ENCODE peak calls at places on chromosomes 6 and 20, in ten cellular contexts. One of them, this sample, is unnamed.

GRCh38 chr6:89048286-89048923 is 32.1 kb upstream of the PNRC1 start:
- DNase-seq in kidney tubule cell: no peak
- DNase-seq in IMR-90: no peak
- DNase-seq in prostate gland: no peak
- DNase-seq in activated CD4-positive, alpha-beta T cell treated with anti-CD3 and anti-CD28 coated beads, Interleukin-2, amount 50 U/mL, for 48 hours: no peak
- DNase-seq in lung: no peak
- DNase-seq in astrocyte of the hippocampus: no peak
- DNase-seq in GM04504: no peak
- DNase-seq in adipocyte: no peak
- DNase-seq in Right ventricle myocardium superior: no peak
- DNase-seq in this sample: no peak

GRCh38 chr20:62344782-62345181 is 22.3 kb downstream of the LAMA5 start:
- DNase-seq in lung: no peak
- DNase-seq in GM04504: no peak
- DNase-seq in activated CD4-positive, alpha-beta T cell treated with anti-CD3 and anti-CD28 coated beads, Interleukin-2, amount 50 U/mL, for 48 hours: no peak
- DNase-seq in astrocyte of the hippocampus: no peak
- DNase-seq in Right ventricle myocardium superior: peak
- DNase-seq in IMR-90: peak
- DNase-seq in kidney tubule cell: no peak
- DNase-seq in adipocyte: no peak
- DNase-seq in prostate gland: no peak
- DNase-seq in this sample: no peak

GRCh38 chr20:1353956-1354355 is 25.0 kb upstream of the SDCBP2 start:
- DNase-seq in adipocyte: no peak
- DNase-seq in Right ventricle myocardium superior: no peak
- DNase-seq in IMR-90: no peak
- DNase-seq in GM04504: no peak
- DNase-seq in prostate gland: no peak
- DNase-seq in lung: no peak
- DNase-seq in activated CD4-positive, alpha-beta T cell treated with anti-CD3 and anti-CD28 coated beads, Interleukin-2, amount 50 U/mL, for 48 hours: no peak
- DNase-seq in kidney tubule cell: no peak
- DNase-seq in astrocyte of the hippocampus: no peak
- DNase-seq in this sample: no peak

GRCh38 chr6:49856282-49856681 is 10.1 kb downstream of the CRISP1 start:
- DNase-seq in adipocyte: no peak
- DNase-seq in lung: no peak
- DNase-seq in astrocyte of the hippocampus: no peak
- DNase-seq in Right ventricle myocardium superior: no peak
- DNase-seq in kidney tubule cell: no peak
- DNase-seq in prostate gland: no peak
- DNase-seq in GM04504: no peak
- DNase-seq in IMR-90: no peak
- DNase-seq in activated CD4-positive, alpha-beta T cell treated with anti-CD3 and anti-CD28 coated beads, Interleukin-2, amount 50 U/mL, for 48 hours: no peak
- DNase-seq in this sample: no peak

GRCh38 chr6:106702451-106703110 is 73.2 kb downstream of the QRSL1 start:
- DNase-seq in activated CD4-positive, alpha-beta T cell treated with anti-CD3 and anti-CD28 coated beads, Interleukin-2, amount 50 U/mL, for 48 hours: no peak
- DNase-seq in adipocyte: no peak
- DNase-seq in prostate gland: peak
- DNase-seq in lung: no peak
- DNase-seq in IMR-90: no peak
- DNase-seq in astrocyte of the hippocampus: no peak
- DNase-seq in GM04504: no peak
- DNase-seq in kidney tubule cell: peak
- DNase-seq in Right ventricle myocardium superior: no peak
- DNase-seq in this sample: no peak

GRCh38 chr20:2800590-2801458 is at the start of gene CPXM1:
- DNase-seq in Right ventricle myocardium superior: no peak
- DNase-seq in astrocyte of the hippocampus: peak
- DNase-seq in prostate gland: no peak
- DNase-seq in GM04504: no peak
- DNase-seq in kidney tubule cell: peak
- DNase-seq in IMR-90: no peak
- DNase-seq in activated CD4-positive, alpha-beta T cell treated with anti-CD3 and anti-CD28 coated beads, Interleukin-2, amount 50 U/mL, for 48 hours: peak
- DNase-seq in lung: no peak
- DNase-seq in adipocyte: peak
- DNase-seq in this sample: peak

GRCh38 chr6:66396549-66396948 is 689.5 kb upstream of the EYS start:
- DNase-seq in GM04504: no peak
- DNase-seq in astrocyte of the hippocampus: no peak
- DNase-seq in lung: no peak
- DNase-seq in prostate gland: no peak
- DNase-seq in activated CD4-positive, alpha-beta T cell treated with anti-CD3 and anti-CD28 coated beads, Interleukin-2, amount 50 U/mL, for 48 hours: no peak
- DNase-seq in kidney tubule cell: no peak
- DNase-seq in IMR-90: no peak
- DNase-seq in Right ventricle myocardium superior: no peak
- DNase-seq in adipocyte: no peak
- DNase-seq in this sample: no peak

GRCh38 chr6:13830803-13831202 is 16.4 kb upstream of the MCUR1 start:
- DNase-seq in Right ventricle myocardium superior: no peak
- DNase-seq in lung: no peak
- DNase-seq in prostate gland: no peak
- DNase-seq in activated CD4-positive, alpha-beta T cell treated with anti-CD3 and anti-CD28 coated beads, Interleukin-2, amount 50 U/mL, for 48 hours: no peak
- DNase-seq in kidney tubule cell: no peak
- DNase-seq in adipocyte: no peak
- DNase-seq in IMR-90: no peak
- DNase-seq in astrocyte of the hippocampus: no peak
- DNase-seq in GM04504: no peak
- DNase-seq in this sample: no peak

GRCh38 chr20:59599941-59600340 is 4.4 kb upstream of the PHACTR3 start:
- DNase-seq in activated CD4-positive, alpha-beta T cell treated with anti-CD3 and anti-CD28 coated beads, Interleukin-2, amount 50 U/mL, for 48 hours: no peak
- DNase-seq in IMR-90: no peak
- DNase-seq in lung: no peak
- DNase-seq in adipocyte: no peak
- DNase-seq in kidney tubule cell: no peak
- DNase-seq in astrocyte of the hippocampus: no peak
- DNase-seq in GM04504: no peak
- DNase-seq in Right ventricle myocardium superior: no peak
- DNase-seq in prostate gland: no peak
- DNase-seq in this sample: no peak

GRCh38 chr6:154537942-154538341 is 27.5 kb upstream of the CNKSR3 start:
- DNase-seq in IMR-90: no peak
- DNase-seq in astrocyte of the hippocampus: no peak
- DNase-seq in kidney tubule cell: no peak
- DNase-seq in lung: no peak
- DNase-seq in adipocyte: no peak
- DNase-seq in prostate gland: no peak
- DNase-seq in Right ventricle myocardium superior: no peak
- DNase-seq in GM04504: no peak
- DNase-seq in activated CD4-positive, alpha-beta T cell treated with anti-CD3 and anti-CD28 coated beads, Interleukin-2, amount 50 U/mL, for 48 hours: no peak
- DNase-seq in this sample: no peak

GRCh38 chr6:137001977-137002302 is 42.8 kb downstream of the IL20RA start:
- DNase-seq in Right ventricle myocardium superior: no peak
- DNase-seq in GM04504: no peak
- DNase-seq in adipocyte: no peak
- DNase-seq in IMR-90: no peak
- DNase-seq in prostate gland: no peak
- DNase-seq in activated CD4-positive, alpha-beta T cell treated with anti-CD3 and anti-CD28 coated beads, Interleukin-2, amount 50 U/mL, for 48 hours: no peak
- DNase-seq in lung: no peak
- DNase-seq in astrocyte of the hippocampus: no peak
- DNase-seq in kidney tubule cell: no peak
- DNase-seq in this sample: no peak

GRCh38 chr20:62804632-62805364 is at the start of gene OGFR:
- DNase-seq in lung: peak
- DNase-seq in astrocyte of the hippocampus: peak
- DNase-seq in kidney tubule cell: peak
- DNase-seq in GM04504: no peak
- DNase-seq in adipocyte: peak
- DNase-seq in Right ventricle myocardium superior: peak
- DNase-seq in IMR-90: peak
- DNase-seq in prostate gland: peak
- DNase-seq in activated CD4-positive, alpha-beta T cell treated with anti-CD3 and anti-CD28 coated beads, Interleukin-2, amount 50 U/mL, for 48 hours: peak
- DNase-seq in this sample: peak

GRCh38 chr6:56756219-56756789 is 113.6 kb upstream of the DST start:
- DNase-seq in adipocyte: no peak
- DNase-seq in astrocyte of the hippocampus: no peak
- DNase-seq in IMR-90: no peak
- DNase-seq in kidney tubule cell: no peak
- DNase-seq in activated CD4-positive, alpha-beta T cell treated with anti-CD3 and anti-CD28 coated beads, Interleukin-2, amount 50 U/mL, for 48 hours: no peak
- DNase-seq in lung: no peak
- DNase-seq in prostate gland: no peak
- DNase-seq in Right ventricle myocardium superior: no peak
- DNase-seq in GM04504: no peak
- DNase-seq in this sample: no peak

GRCh38 chr6:121515615-121516265 is 80.3 kb downstream of the GJA1 start:
- DNase-seq in astrocyte of the hippocampus: peak
- DNase-seq in activated CD4-positive, alpha-beta T cell treated with anti-CD3 and anti-CD28 coated beads, Interleukin-2, amount 50 U/mL, for 48 hours: no peak
- DNase-seq in Right ventricle myocardium superior: no peak
- DNase-seq in IMR-90: peak
- DNase-seq in adipocyte: no peak
- DNase-seq in lung: no peak
- DNase-seq in prostate gland: no peak
- DNase-seq in kidney tubule cell: peak
- DNase-seq in GM04504: no peak
- DNase-seq in this sample: no peak

GRCh38 chr6:110329729-110330436 is 28.3 kb downstream of the METTL24 start:
- DNase-seq in Right ventricle myocardium superior: no peak
- DNase-seq in kidney tubule cell: peak
- DNase-seq in lung: no peak
- DNase-seq in GM04504: no peak
- DNase-seq in activated CD4-positive, alpha-beta T cell treated with anti-CD3 and anti-CD28 coated beads, Interleukin-2, amount 50 U/mL, for 48 hours: no peak
- DNase-seq in astrocyte of the hippocampus: peak
- DNase-seq in prostate gland: no peak
- DNase-seq in adipocyte: peak
- DNase-seq in IMR-90: peak
- DNase-seq in this sample: no peak

GRCh38 chr20:3711418-3712043 is 869 bp downstream of the SIGLEC1 start:
- DNase-seq in Right ventricle myocardium superior: no peak
- DNase-seq in activated CD4-positive, alpha-beta T cell treated with anti-CD3 and anti-CD28 coated beads, Interleukin-2, amount 50 U/mL, for 48 hours: no peak
- DNase-seq in adipocyte: no peak
- DNase-seq in astrocyte of the hippocampus: no peak
- DNase-seq in IMR-90: no peak
- DNase-seq in prostate gland: no peak
- DNase-seq in kidney tubule cell: no peak
- DNase-seq in lung: no peak
- DNase-seq in GM04504: no peak
- DNase-seq in this sample: no peak

GRCh38 chr20:61584851-61585250 is 332.8 kb downstream of the CDH4 start:
- DNase-seq in lung: no peak
- DNase-seq in GM04504: no peak
- DNase-seq in IMR-90: no peak
- DNase-seq in kidney tubule cell: no peak
- DNase-seq in activated CD4-positive, alpha-beta T cell treated with anti-CD3 and anti-CD28 coated beads, Interleukin-2, amount 50 U/mL, for 48 hours: no peak
- DNase-seq in prostate gland: no peak
- DNase-seq in adipocyte: no peak
- DNase-seq in astrocyte of the hippocampus: peak
- DNase-seq in Right ventricle myocardium superior: peak
- DNase-seq in this sample: no peak

GRCh38 chr6:143140767-143141166 is 80.1 kb downstream of the AIG1 start:
- DNase-seq in IMR-90: no peak
- DNase-seq in kidney tubule cell: no peak
- DNase-seq in lung: no peak
- DNase-seq in activated CD4-positive, alpha-beta T cell treated with anti-CD3 and anti-CD28 coated beads, Interleukin-2, amount 50 U/mL, for 48 hours: no peak
- DNase-seq in Right ventricle myocardium superior: peak
- DNase-seq in prostate gland: no peak
- DNase-seq in GM04504: no peak
- DNase-seq in adipocyte: no peak
- DNase-seq in astrocyte of the hippocampus: no peak
- DNase-seq in this sample: no peak

GRCh38 chr6:149028767-149029405 is 282.1 kb downstream of the UST start:
- DNase-seq in prostate gland: peak
- DNase-seq in IMR-90: peak
- DNase-seq in activated CD4-positive, alpha-beta T cell treated with anti-CD3 and anti-CD28 coated beads, Interleukin-2, amount 50 U/mL, for 48 hours: peak
- DNase-seq in Right ventricle myocardium superior: no peak
- DNase-seq in astrocyte of the hippocampus: peak
- DNase-seq in adipocyte: peak
- DNase-seq in GM04504: peak
- DNase-seq in lung: peak
- DNase-seq in kidney tubule cell: peak
- DNase-seq in this sample: peak

GRCh38 chr6:21348462-21349195 is 244.9 kb upstream of the SOX4 start:
- DNase-seq in adipocyte: peak
- DNase-seq in lung: peak
- DNase-seq in prostate gland: no peak
- DNase-seq in IMR-90: peak
- DNase-seq in astrocyte of the hippocampus: peak
- DNase-seq in activated CD4-positive, alpha-beta T cell treated with anti-CD3 and anti-CD28 coated beads, Interleukin-2, amount 50 U/mL, for 48 hours: no peak
- DNase-seq in GM04504: peak
- DNase-seq in kidney tubule cell: peak
- DNase-seq in Right ventricle myocardium superior: no peak
- DNase-seq in this sample: no peak

This sample was measured in stimulated activated naive CD8-positive, alpha-beta T cell treated with anti-CD3 and anti-CD28 coated beads, Interleukin-15, Interleukin-2, amounts not matched to agents 100 U/mL and 50 U/mL, for 24 hours.